ENCODE peak calls at places on chromosomes 1 and 21, in ten cellular contexts. K, O, R, G, L, C, T, X, A and U are unnamed samples.

GRCh38 chr1:198528376-198528775 is 12.1 kb downstream of the ATP6V1G3 start:
- DNase-seq in K (no peak), O (no peak), R (no peak), G (peak; percentile 43), L (no peak), C (no peak), T (no peak), X (peak; percentile 13), A (no peak), U (no peak)

GRCh38 chr1:206476591-206476990 is 6.3 kb downstream of the IKBKE start:
- DNase-seq in K (no peak), O (no peak), R (no peak), G (no peak), L (peak; percentile 34), C (no peak), T (no peak), X (no peak), A (no peak), U (no peak)

GRCh38 chr1:22774483-22775182 is 64.0 kb downstream of the EPHB2 start:
- DNase-seq in K (no peak), O (no peak), R (no peak), G (no peak), L (no peak), C (no peak), T (no peak), X (no peak), A (no peak), U (no peak)

GRCh38 chr1:75133754-75134655 is at the start of gene LHX8:
- DNase-seq in K (peak; percentile 33), O (peak; percentile 12), R (no peak), G (no peak), L (no peak), C (peak; percentile 94), T (no peak), X (no peak), A (no peak), U (no peak)

GRCh38 chr1:170694172-170694926 is 30.4 kb downstream of the PRRX1 start:
- DNase-seq in K (no peak), O (no peak), R (no peak), G (peak; percentile 54), L (no peak), C (no peak), T (no peak), X (no peak), A (no peak), U (no peak)

GRCh38 chr21:34865922-34866271 is 183.2 kb downstream of the RUNX1 start:
- DNase-seq in K (no peak), O (peak; percentile 91), R (no peak), G (no peak), L (no peak), C (no peak), T (no peak), X (no peak), A (no peak), U (peak; percentile 33)

GRCh38 chr1:201748331-201748730 is 80.6 kb upstream of the IPO9 start:
- DNase-seq in K (peak; percentile 94), O (no peak), R (peak; percentile 73), G (peak; percentile 90), L (peak; percentile 83), C (no peak), T (peak; percentile 88), X (peak; percentile 97), A (peak; percentile 73), U (no peak)

GRCh38 chr1:223513309-223513708 is 120.1 kb downstream of the CCDC185 start:
- DNase-seq in K (no peak), O (no peak), R (no peak), G (no peak), L (no peak), C (no peak), T (no peak), X (no peak), A (no peak), U (no peak)

GRCh38 chr1:31300193-31300592 is 3.4 kb downstream of the ZCCHC17 start:
- DNase-seq in K (no peak), O (no peak), R (no peak), G (no peak), L (no peak), C (no peak), T (no peak), X (no peak), A (no peak), U (no peak)

GRCh38 chr1:179016694-179017382 is 8.9 kb upstream of the FAM20B start:
- DNase-seq in K (peak; percentile 97), O (no peak), R (peak; percentile 69), G (peak; percentile 98), L (peak; percentile 93), C (peak; percentile 92), T (peak; percentile 88), X (peak; percentile 98), A (peak; percentile 78), U (no peak)

GRCh38 chr1:154178856-154179811 is 12.8 kb downstream of the TPM3 start:
- DNase-seq in K (no peak), O (no peak), R (no peak), G (no peak), L (no peak), C (no peak), T (no peak), X (no peak), A (no peak), U (no peak)

GRCh38 chr1:151907363-151908139 is 1.8 kb downstream of the THEM4 start:
- DNase-seq in K (no peak), O (no peak), R (no peak), G (no peak), L (no peak), C (no peak), T (no peak), X (no peak), A (no peak), U (no peak)

GRCh38 chr21:25639922-25640670 is 1.0 kb downstream of the JAM2 start:
- DNase-seq in K (peak; percentile 43), O (no peak), R (no peak), G (peak; percentile 39), L (peak; percentile 50), C (no peak), T (peak; percentile 2), X (no peak), A (peak; percentile 18), U (peak; percentile 14)

GRCh38 chr1:68330391-68330790 is 98.1 kb upstream of the WLS start:
- DNase-seq in K (no peak), O (no peak), R (no peak), G (no peak), L (no peak), C (no peak), T (no peak), X (no peak), A (no peak), U (no peak)

GRCh38 chr1:67009792-67010191 is 44.2 kb downstream of the SLC35D1 start:
- DNase-seq in K (no peak), O (no peak), R (no peak), G (no peak), L (no peak), C (no peak), T (no peak), X (no peak), A (no peak), U (no peak)

GRCh38 chr1:32939655-32940371 is 24.8 kb downstream of the RNF19B start:
- DNase-seq in K (peak; percentile 80), O (no peak), R (peak; percentile 66), G (peak; percentile 84), L (peak; percentile 80), C (peak; percentile 58), T (peak; percentile 72), X (peak; percentile 88), A (peak; percentile 66), U (no peak)